ENCODE peak calls at places on chromosome 1, in ten cellular contexts. S is fibroblast of mammary gland; T is stomach; N is fibroblast of pulmonary artery; F is cardiac muscle cell; V is SK-N-MC; U is pancreas; G is ascending aorta; W is effector memory CD4-positive, alpha-beta T cell; Q is adipocyte. D is an unnamed sample.

GRCh38 chr1:108066808-108067207 is 101.8 kb upstream of the VAV3 start:
- DNase-seq in N (no peak), U (no peak), F (no peak), Q (no peak), W (no peak), G (no peak), T (no peak), S (no peak), V (no peak), D (no peak)

GRCh38 chr1:43274804-43275180 is 5.0 kb downstream of the TMEM125 start:
- DNase-seq in W (no peak), S (no peak), Q (no peak), G (no peak), F (no peak), V (no peak), T (no peak), U (no peak), N (no peak), D (no peak)

GRCh38 chr1:230283678-230284077 is 142.5 kb downstream of the PGBD5 start:
- DNase-seq in W (no peak), T (no peak), S (no peak), V (no peak), G (no peak), N (no peak), Q (no peak), U (no peak), F (no peak), D (no peak)

GRCh38 chr1:47523812-47524170 is 85.9 kb downstream of the FOXD2 start:
- DNase-seq in U (no peak), T (no peak), V (no peak), N (no peak), W (no peak), S (no peak), Q (no peak), F (no peak), G (no peak), D (no peak)

GRCh38 chr1:39900662-39901485 is 843 bp downstream of the MYCL start:
- DNase-seq in W (no peak), V (no peak), F (peak), S (no peak), T (peak), U (peak), G (no peak), N (peak), Q (peak), D (no peak)

GRCh38 chr1:5962265-5963105 is 29.7 kb downstream of the NPHP4 start:
- DNase-seq in S (no peak), F (no peak), N (no peak), G (no peak), W (no peak), T (no peak), V (no peak), U (no peak), Q (no peak), D (no peak)

GRCh38 chr1:162631546-162632233 is 574 bp upstream of the DDR2 start:
- DNase-seq in S (peak), F (peak), V (no peak), G (no peak), U (no peak), T (no peak), Q (peak), W (no peak), N (peak), D (no peak)

GRCh38 chr1:94634977-94635416 is 93.4 kb upstream of the F3 start:
- DNase-seq in S (peak), W (no peak), T (no peak), N (peak), V (no peak), U (no peak), Q (no peak), F (no peak), G (no peak), D (no peak)

GRCh38 chr1:4224687-4225086 is 324.6 kb upstream of the C1orf174 start:
- DNase-seq in F (no peak), W (no peak), Q (no peak), V (no peak), G (no peak), S (no peak), T (no peak), U (no peak), N (no peak), D (no peak)

GRCh38 chr1:232192781-232193450 is 437.0 kb downstream of the SIPA1L2 start:
- DNase-seq in T (no peak), U (no peak), W (no peak), Q (peak), G (no peak), N (no peak), V (no peak), F (no peak), S (no peak), D (no peak)

GRCh38 chr1:117011334-117011733 is 9.8 kb downstream of the CD101 start:
- DNase-seq in V (no peak), N (no peak), G (no peak), Q (no peak), U (no peak), W (no peak), T (no peak), F (no peak), S (no peak), D (no peak)

GRCh38 chr1:228100822-228101613 is 2.1 kb downstream of the C1orf35 start:
- DNase-seq in F (no peak), G (no peak), Q (no peak), N (no peak), S (no peak), V (no peak), U (no peak), T (peak), W (no peak), D (no peak)

GRCh38 chr1:228099331-228099732 is 3.8 kb downstream of the C1orf35 start:
- DNase-seq in W (no peak), Q (no peak), T (no peak), U (peak), S (no peak), G (no peak), N (no peak), V (no peak), F (no peak), D (no peak)

GRCh38 chr1:228101994-228102790 is 933 bp downstream of the C1orf35 start:
- DNase-seq in F (peak), N (peak), Q (peak), S (no peak), G (no peak), T (peak), W (peak), U (peak), V (no peak), D (no peak)

GRCh38 chr1:228102791-228103620 is at the start of gene C1orf35:
- DNase-seq in T (peak), F (peak), Q (peak), U (peak), S (peak), W (peak), V (peak), N (peak), G (peak), D (peak)

GRCh38 chr1:228101614-228101993 is 1.5 kb downstream of the C1orf35 start:
- DNase-seq in N (no peak), F (no peak), Q (no peak), G (no peak), T (no peak), W (peak), V (no peak), S (no peak), U (no peak), D (no peak)
- H3K4me3 ChIP-seq in N (peak), F (peak), Q (peak), G (peak), T (peak), W (peak), V (peak), S (peak), U (peak), D (peak)

GRCh38 chr1:151061704-151062103 is 1.5 kb downstream of the MLLT11 start:
- DNase-seq in N (no peak), G (no peak), V (no peak), T (no peak), F (no peak), U (no peak), S (no peak), Q (peak), W (no peak), D (no peak)
- H3K4me3 ChIP-seq in N (peak), G (peak), V (peak), T (no peak), F (peak), U (no peak), S (no peak), Q (no peak), W (no peak), D (no peak)

GRCh38 chr1:54160351-54160750 is 7.6 kb upstream of the CDCP2 start:
- DNase-seq in G (no peak), U (no peak), F (no peak), Q (no peak), T (no peak), S (no peak), V (no peak), W (no peak), N (no peak), D (no peak)

GRCh38 chr1:54163573-54163972 is 10.8 kb upstream of the CDCP2 start:
- DNase-seq in Q (no peak), T (no peak), G (no peak), F (no peak), S (no peak), V (no peak), N (no peak), W (no peak), U (no peak), D (no peak)

GRCh38 chr1:54159733-54160316 is 7.0 kb upstream of the CDCP2 start:
- DNase-seq in Q (no peak), G (no peak), T (no peak), V (no peak), S (no peak), N (no peak), F (no peak), W (no peak), U (no peak), D (no peak)

GRCh38 chr1:54163051-54163450 is 10.3 kb upstream of the CDCP2 start:
- DNase-seq in T (no peak), G (no peak), W (no peak), V (no peak), N (no peak), U (no peak), S (no peak), Q (no peak), F (no peak), D (no peak)

GRCh38 chr1:54161495-54162168 is 8.8 kb upstream of the CDCP2 start:
- DNase-seq in F (no peak), N (no peak), S (no peak), W (no peak), U (no peak), V (no peak), G (no peak), T (no peak), Q (no peak), D (no peak)
- H3K4me3 ChIP-seq in F (no peak), N (no peak), S (no peak), W (no peak), U (no peak), V (no peak), G (no peak), T (no peak), Q (no peak), D (no peak)

GRCh38 chr1:110916274-110916668 is 43.3 kb downstream of the CD53 start:
- DNase-seq in S (no peak), T (no peak), F (no peak), U (no peak), N (no peak), Q (no peak), G (no peak), W (no peak), V (no peak), D (no peak)
- H3K4me3 ChIP-seq in S (no peak), T (no peak), F (no peak), U (no peak), N (no peak), Q (peak), G (no peak), W (no peak), V (peak), D (no peak)

GRCh38 chr1:56547977-56548376 is 31.4 kb downstream of the PLPP3 start:
- DNase-seq in N (no peak), W (no peak), S (no peak), T (peak), F (no peak), Q (no peak), U (no peak), V (no peak), G (no peak), D (peak)

GRCh38 chr1:56548566-56548965 is 30.8 kb downstream of the PLPP3 start:
- DNase-seq in S (no peak), T (no peak), U (no peak), N (no peak), F (no peak), V (no peak), Q (no peak), W (no peak), G (no peak), D (no peak)

GRCh38 chr1:56547473-56547872 is 31.9 kb downstream of the PLPP3 start:
- DNase-seq in S (no peak), V (no peak), G (no peak), Q (no peak), N (no peak), U (no peak), T (no peak), F (no peak), W (no peak), D (no peak)

GRCh38 chr1:56551691-56552090 is 27.7 kb downstream of the PLPP3 start:
- DNase-seq in G (no peak), T (peak), Q (no peak), U (no peak), S (no peak), V (no peak), N (no peak), F (no peak), W (no peak), D (no peak)

GRCh38 chr1:56550132-56550531 is 29.2 kb downstream of the PLPP3 start:
- DNase-seq in T (no peak), U (no peak), Q (no peak), N (peak), S (no peak), G (no peak), V (no peak), W (no peak), F (no peak), D (no peak)
- H3K4me3 ChIP-seq in T (no peak), U (no peak), Q (no peak), N (no peak), S (no peak), G (no peak), V (no peak), W (no peak), F (no peak), D (no peak)

DNA sequence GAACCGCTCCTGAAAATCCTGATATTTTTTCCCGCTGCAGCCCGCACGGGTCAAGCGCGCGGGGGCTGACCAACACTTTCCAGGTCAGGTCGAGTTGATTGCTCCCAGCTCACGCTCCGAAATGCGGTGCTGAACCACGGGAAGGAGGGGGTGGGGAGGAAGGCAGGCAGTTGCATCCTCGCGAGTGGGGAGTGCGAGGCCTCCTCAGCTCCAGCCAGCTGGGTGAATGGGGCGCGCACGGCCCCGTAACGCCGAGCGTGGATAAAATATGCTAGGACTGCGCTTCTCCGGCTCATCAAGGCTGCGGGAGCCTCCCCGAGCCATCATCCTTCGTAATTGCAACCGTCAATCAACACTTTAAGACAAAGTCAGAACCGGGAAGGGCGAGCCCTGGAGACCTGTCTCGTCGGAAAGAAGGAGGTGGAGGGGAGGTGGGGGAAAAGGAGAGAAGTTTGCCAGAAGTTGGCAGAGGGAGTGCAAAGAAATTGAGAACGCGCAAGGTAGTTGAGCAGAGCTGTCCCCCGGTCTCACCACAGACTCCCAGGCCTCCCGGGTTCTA is 8.0 kb downstream of the NR5A2 start:
- DNase-seq in Q (peak), T (no peak), G (no peak), U (peak), N (no peak), F (no peak), W (no peak), S (no peak), V (no peak), D (no peak)
- H3K4me3 ChIP-seq in Q (peak), T (no peak), G (peak), U (peak), N (peak), F (no peak), W (no peak), S (no peak), V (no peak), D (no peak)

GRCh38 chr1:156122086-156122485 is 7.6 kb downstream of the LMNA start:
- DNase-seq in U (no peak), S (no peak), N (no peak), Q (no peak), F (no peak), G (no peak), W (no peak), V (no peak), T (no peak), D (no peak)
- H3K4me3 ChIP-seq in U (peak), S (peak), N (peak), Q (peak), F (no peak), G (peak), W (no peak), V (no peak), T (peak), D (no peak)

DNA sequence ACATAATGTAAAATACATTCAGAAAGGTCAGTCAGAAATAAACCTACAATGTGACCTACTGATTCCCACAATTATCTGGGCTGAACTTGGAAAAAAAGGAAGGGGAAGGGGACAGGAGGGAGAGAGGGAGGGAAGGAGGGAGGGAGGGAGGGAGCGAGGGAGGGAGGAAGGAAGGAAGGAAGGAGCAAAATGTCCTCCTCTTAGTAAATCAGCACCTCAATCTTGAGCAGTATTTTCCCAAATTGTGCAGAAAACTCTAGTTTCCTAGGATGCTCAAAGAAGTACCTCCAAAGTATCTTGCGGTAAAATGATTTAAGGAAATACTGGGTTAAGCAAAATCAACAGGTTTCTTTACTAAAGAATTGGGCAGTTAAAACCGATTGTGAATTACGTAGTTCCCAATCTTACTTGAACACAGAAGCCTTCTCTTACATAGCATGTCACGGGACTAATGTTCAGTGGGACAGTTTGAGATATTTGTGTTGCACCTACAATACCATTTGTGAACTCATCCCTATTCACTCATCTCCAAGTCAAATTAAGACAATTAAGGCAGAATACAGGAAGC is 51.0 kb upstream of the ASPM start:
- DNase-seq in S (no peak), U (no peak), W (no peak), Q (no peak), T (no peak), N (no peak), F (no peak), V (no peak), G (no peak), D (no peak)
- H3K4me3 ChIP-seq in S (peak), U (peak), W (no peak), Q (peak), T (peak), N (peak), F (peak), V (peak), G (peak), D (no peak)

D was measured in LNCaP clone FGC.